ENCODE peak calls at places on chromosomes 1 and 21, in four cellular contexts. One of them, this sample, is unnamed.
A peak's percentile ranks its signal among the peaks of the same experiment; 100 is the strongest.

GRCh38 chr1:20689645-20690056 is 28.2 kb downstream of the KIF17 start:
- DNase-seq in omental fat pad: no peak
- DNase-seq in CD4-positive, alpha-beta T cell: no peak
- DNase-seq in sigmoid colon: no peak
- DNase-seq in this sample: no peak

GRCh38 chr1:36542024-36542961 is 59.6 kb upstream of the CSF3R start:
- DNase-seq in omental fat pad: no peak
- DNase-seq in CD4-positive, alpha-beta T cell: no peak
- DNase-seq in sigmoid colon: peak; percentile 35
- DNase-seq in this sample: no peak

GRCh38 chr1:30758785-30759380 is 1.3 kb upstream of the LAPTM5 start:
- DNase-seq in omental fat pad: no peak
- DNase-seq in CD4-positive, alpha-beta T cell: no peak
- DNase-seq in sigmoid colon: no peak
- DNase-seq in this sample: peak; percentile 77

GRCh38 chr1:150162862-150163706 is 13.4 kb downstream of the PLEKHO1 start:
- DNase-seq in omental fat pad: peak; percentile 61
- DNase-seq in CD4-positive, alpha-beta T cell: no peak
- DNase-seq in sigmoid colon: peak; percentile 98
- DNase-seq in this sample: peak; percentile 75

GRCh38 chr1:8604041-8604942 is 213.1 kb downstream of the RERE start:
- DNase-seq in omental fat pad: no peak
- DNase-seq in CD4-positive, alpha-beta T cell: no peak
- DNase-seq in sigmoid colon: no peak
- DNase-seq in this sample: peak; percentile 68

GRCh38 chr1:32005522-32005921 is 8.1 kb upstream of the KHDRBS1 start:
- DNase-seq in omental fat pad: no peak
- DNase-seq in CD4-positive, alpha-beta T cell: no peak
- DNase-seq in sigmoid colon: no peak
- DNase-seq in this sample: no peak

GRCh38 chr1:232450626-232451025 is 179.3 kb downstream of the SIPA1L2 start:
- DNase-seq in omental fat pad: no peak
- DNase-seq in CD4-positive, alpha-beta T cell: no peak
- DNase-seq in sigmoid colon: no peak
- DNase-seq in this sample: no peak

GRCh38 chr1:14853518-14853917 is 255.0 kb downstream of the KAZN start:
- DNase-seq in omental fat pad: no peak
- DNase-seq in CD4-positive, alpha-beta T cell: no peak
- DNase-seq in sigmoid colon: no peak
- DNase-seq in this sample: no peak

GRCh38 chr1:21673277-21673780 is 4.2 kb upstream of the RAP1GAP start:
- DNase-seq in omental fat pad: no peak
- DNase-seq in CD4-positive, alpha-beta T cell: no peak
- DNase-seq in sigmoid colon: peak; percentile 89
- DNase-seq in this sample: no peak

GRCh38 chr21:42120904-42121535 is 49.9 kb downstream of the UMODL1 start:
- DNase-seq in omental fat pad: no peak
- DNase-seq in CD4-positive, alpha-beta T cell: no peak
- DNase-seq in sigmoid colon: no peak
- DNase-seq in this sample: no peak

GRCh38 chr1:114219247-114219872 is 65.7 kb upstream of the SYT6 start:
- DNase-seq in omental fat pad: no peak
- DNase-seq in CD4-positive, alpha-beta T cell: no peak
- DNase-seq in sigmoid colon: no peak
- DNase-seq in this sample: no peak

GRCh38 chr1:41381691-41382530 is 20.7 kb downstream of the FOXO6 start:
- DNase-seq in omental fat pad: no peak
- DNase-seq in CD4-positive, alpha-beta T cell: peak; percentile 39
- DNase-seq in sigmoid colon: peak; percentile 83
- DNase-seq in this sample: no peak

GRCh38 chr1:113951719-113952118 is 22.6 kb downstream of the HIPK1 start:
- DNase-seq in omental fat pad: no peak
- DNase-seq in CD4-positive, alpha-beta T cell: no peak
- DNase-seq in sigmoid colon: no peak
- DNase-seq in this sample: no peak

GRCh38 chr1:193707271-193708015 is 521.0 kb upstream of the B3GALT2 start:
- DNase-seq in omental fat pad: no peak
- DNase-seq in CD4-positive, alpha-beta T cell: no peak
- DNase-seq in sigmoid colon: no peak
- DNase-seq in this sample: no peak

GRCh38 chr1:234987415-234988159 is 141.1 kb downstream of the TOMM20 start:
- DNase-seq in omental fat pad: no peak
- DNase-seq in CD4-positive, alpha-beta T cell: no peak
- DNase-seq in sigmoid colon: peak; percentile 95
- DNase-seq in this sample: peak; percentile 60

GRCh38 chr1:90987860-90988259 is 34.0 kb downstream of the ZNF644 start:
- DNase-seq in omental fat pad: no peak
- DNase-seq in CD4-positive, alpha-beta T cell: no peak
- DNase-seq in sigmoid colon: no peak
- DNase-seq in this sample: no peak

GRCh38 chr1:228781161-228781771 is 46.0 kb downstream of the RHOU start:
- DNase-seq in omental fat pad: no peak
- DNase-seq in CD4-positive, alpha-beta T cell: no peak
- DNase-seq in sigmoid colon: no peak
- DNase-seq in this sample: no peak

GRCh38 chr1:14442669-14443068 is 155.8 kb upstream of the KAZN start:
- DNase-seq in omental fat pad: no peak
- DNase-seq in CD4-positive, alpha-beta T cell: no peak
- DNase-seq in sigmoid colon: no peak
- DNase-seq in this sample: no peak

GRCh38 chr1:230384380-230385172 is 41.6 kb downstream of the PGBD5 start:
- DNase-seq in omental fat pad: no peak
- DNase-seq in CD4-positive, alpha-beta T cell: no peak
- DNase-seq in sigmoid colon: no peak
- DNase-seq in this sample: no peak

GRCh38 chr21:41971891-41972290 is 18.1 kb upstream of the C2CD2 start:
- DNase-seq in omental fat pad: no peak
- DNase-seq in CD4-positive, alpha-beta T cell: no peak
- DNase-seq in sigmoid colon: no peak
- DNase-seq in this sample: no peak

GRCh38 chr1:21254335-21254951 is 35.8 kb downstream of the ECE1 start:
- DNase-seq in omental fat pad: no peak
- DNase-seq in CD4-positive, alpha-beta T cell: no peak
- DNase-seq in sigmoid colon: peak; percentile 82
- DNase-seq in this sample: no peak

GRCh38 chr1:68141801-68142440 is 90.4 kb downstream of the WLS start:
- DNase-seq in omental fat pad: no peak
- DNase-seq in CD4-positive, alpha-beta T cell: no peak
- DNase-seq in sigmoid colon: peak; percentile 68
- DNase-seq in this sample: no peak

DNA sequence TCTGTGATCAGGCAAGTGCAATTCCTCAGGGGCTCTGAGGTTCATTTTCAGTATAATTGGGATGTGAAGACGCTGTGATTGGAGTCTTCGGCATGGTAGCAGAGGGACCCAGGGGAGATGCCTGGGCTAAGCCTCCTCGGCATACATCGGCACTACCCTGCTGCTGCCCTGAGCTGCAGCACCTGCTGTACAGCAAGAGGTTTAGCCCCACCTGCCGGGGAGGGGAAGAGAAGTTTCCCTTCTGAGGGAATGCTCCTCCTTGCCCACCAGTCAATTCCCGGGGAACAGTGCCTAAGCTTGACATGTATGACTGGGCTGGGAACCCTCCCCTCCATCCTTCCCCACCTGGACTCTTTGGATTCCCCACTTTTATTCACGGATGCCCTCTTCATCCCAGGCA is 24.9 kb downstream of the CNIH3 start:
- DNase-seq in omental fat pad: no peak
- DNase-seq in CD4-positive, alpha-beta T cell: no peak
- DNase-seq in sigmoid colon: no peak
- DNase-seq in this sample: no peak
- TF ChIP-seq CTCF in omental fat pad: no peak
- TF ChIP-seq CTCF in CD4-positive, alpha-beta T cell: no peak
- TF ChIP-seq CTCF in sigmoid colon: no peak
- TF ChIP-seq CTCF in this sample: peak; percentile 12

DNA sequence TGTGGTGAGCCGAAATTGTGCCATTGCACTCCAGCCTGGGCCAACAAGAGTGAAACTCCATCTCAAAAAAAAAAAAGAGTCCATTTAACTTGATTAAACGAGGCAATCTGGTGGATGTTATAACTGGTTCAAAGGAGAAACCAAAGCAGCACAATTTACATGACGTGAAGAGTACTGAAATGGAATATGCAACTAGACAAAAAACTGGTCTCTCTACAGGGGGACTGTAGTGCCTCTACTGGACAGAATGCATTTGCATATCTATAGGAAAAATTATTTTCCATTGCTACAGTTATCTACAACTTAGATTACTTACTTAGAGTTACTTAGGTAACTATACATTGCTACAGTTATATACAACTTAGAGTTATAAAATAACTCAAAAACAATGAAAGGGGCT is 2.7 kb upstream of the CAPN2 start:
- DNase-seq in omental fat pad: no peak
- DNase-seq in CD4-positive, alpha-beta T cell: no peak
- DNase-seq in sigmoid colon: no peak
- DNase-seq in this sample: no peak
- TF ChIP-seq CTCF in omental fat pad: no peak
- TF ChIP-seq CTCF in CD4-positive, alpha-beta T cell: no peak
- TF ChIP-seq CTCF in sigmoid colon: no peak
- TF ChIP-seq CTCF in this sample: no peak

GRCh38 chr1:207259391-207259790 is 62.1 kb upstream of the CD55 start:
- DNase-seq in omental fat pad: no peak
- DNase-seq in CD4-positive, alpha-beta T cell: no peak
- DNase-seq in sigmoid colon: no peak
- DNase-seq in this sample: no peak
- TF ChIP-seq CTCF in omental fat pad: no peak
- TF ChIP-seq CTCF in CD4-positive, alpha-beta T cell: no peak
- TF ChIP-seq CTCF in sigmoid colon: no peak
- TF ChIP-seq CTCF in this sample: no peak

DNA sequence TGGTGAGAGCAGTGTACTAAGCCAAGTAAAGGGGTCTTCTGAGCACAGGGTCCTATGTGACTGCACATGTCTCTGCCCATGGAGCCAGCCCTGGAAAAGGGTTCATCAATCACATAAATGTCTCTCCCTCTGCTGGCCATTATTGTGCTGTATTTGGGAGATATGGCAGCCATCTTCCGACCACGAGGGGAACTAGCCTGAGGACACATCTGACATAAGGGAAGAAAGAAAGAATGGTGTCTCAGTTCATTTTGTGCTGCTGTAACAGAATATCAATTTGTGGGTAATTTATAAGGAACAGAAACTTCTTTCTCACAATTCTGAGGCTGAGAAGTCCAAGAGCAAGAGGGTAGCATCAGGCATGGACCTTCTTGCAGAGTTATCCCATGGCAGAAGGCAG is 55.1 kb upstream of the GJA5 start:
- DNase-seq in omental fat pad: no peak
- DNase-seq in CD4-positive, alpha-beta T cell: no peak
- DNase-seq in sigmoid colon: no peak
- DNase-seq in this sample: no peak
- TF ChIP-seq CTCF in omental fat pad: no peak
- TF ChIP-seq CTCF in CD4-positive, alpha-beta T cell: no peak
- TF ChIP-seq CTCF in sigmoid colon: no peak
- TF ChIP-seq CTCF in this sample: no peak

DNA sequence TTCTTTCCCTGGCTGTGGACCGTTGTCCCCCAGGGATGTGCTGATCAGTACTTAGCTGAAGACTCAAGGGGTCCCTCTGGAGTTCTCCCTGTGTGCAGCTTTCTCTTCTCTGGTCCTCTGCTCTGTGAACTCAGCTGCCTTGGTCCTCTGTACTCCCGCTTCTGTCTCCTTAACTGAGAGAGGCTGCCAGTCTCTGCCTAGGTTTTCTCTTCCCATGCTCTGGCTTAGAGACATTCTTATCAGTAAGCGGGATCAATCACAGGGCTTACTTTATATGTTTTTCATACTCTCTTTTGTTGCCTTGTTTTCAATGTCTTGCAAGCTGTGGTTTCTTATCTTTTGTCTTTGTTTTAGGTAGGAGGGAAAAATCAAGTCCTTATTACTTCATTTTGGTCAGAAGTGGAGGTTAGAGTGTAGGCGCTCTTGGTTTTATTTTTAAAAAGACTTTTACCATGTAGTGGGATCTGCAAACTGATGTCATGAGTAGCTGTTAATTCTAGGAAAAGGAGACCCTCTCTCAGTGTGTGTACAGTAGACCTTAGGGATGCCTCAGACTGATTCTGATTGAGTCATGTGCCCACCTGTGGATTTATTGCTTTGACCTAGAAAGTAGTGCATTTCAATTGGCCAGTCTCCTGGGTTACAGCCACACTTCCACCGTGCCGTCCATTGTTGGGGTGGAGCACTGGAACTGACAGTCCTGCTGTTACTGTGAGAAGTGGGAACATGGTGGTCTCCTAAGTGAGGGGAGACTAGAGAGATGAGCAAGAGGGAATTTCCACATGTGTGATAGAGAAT is 46.6 kb downstream of the TTC3 start:
- DNase-seq in omental fat pad: no peak
- DNase-seq in CD4-positive, alpha-beta T cell: no peak
- DNase-seq in sigmoid colon: no peak
- DNase-seq in this sample: no peak
- TF ChIP-seq CTCF in omental fat pad: no peak
- TF ChIP-seq CTCF in CD4-positive, alpha-beta T cell: no peak
- TF ChIP-seq CTCF in sigmoid colon: no peak
- TF ChIP-seq CTCF in this sample: peak; percentile 4

This sample was measured in GM10248.